ENCODE peak calls at places on chromosome 4, in seven cellular contexts. E, F, W, L, V, M and T are unnamed samples.
A peak's percentile ranks its signal among the peaks of the same experiment; 100 is the strongest.

GRCh38 chr4:1405636-1406415 is 416 bp downstream of the NKX1-1 start:
- DNase-seq in L (no peak), V (no peak), M (no peak), F (no peak), W (no peak), E (no peak), T (no peak)

GRCh38 chr4:75545526-75545925 is 10.3 kb upstream of the ODAPH start:
- DNase-seq in E (no peak), L (peak; percentile 4), F (no peak), M (no peak), W (no peak), V (no peak), T (no peak)

GRCh38 chr4:46196086-46196485 is 72.2 kb upstream of the GABRG1 start:
- DNase-seq in E (no peak), V (no peak), F (no peak), W (no peak), M (no peak), L (no peak), T (no peak)

GRCh38 chr4:82787342-82787741 is 11.3 kb downstream of the SCD5 start:
- DNase-seq in F (no peak), W (no peak), M (no peak), L (no peak), E (no peak), V (no peak), T (no peak)

GRCh38 chr4:98996056-98996941 is 778 bp downstream of the METAP1 start:
- DNase-seq in W (no peak), E (no peak), F (peak; percentile 7), M (peak; percentile 9), V (no peak), L (peak; percentile 61), T (peak; percentile 21)

GRCh38 chr4:90081432-90082195 is 45.6 kb upstream of the CCSER1 start:
- DNase-seq in E (no peak), W (no peak), M (no peak), V (no peak), L (no peak), F (no peak), T (no peak)

GRCh38 chr4:117941611-117942010 is 92.7 kb upstream of the NDST3 start:
- DNase-seq in W (no peak), M (no peak), F (no peak), E (no peak), L (no peak), V (no peak), T (no peak)

GRCh38 chr4:14092741-14093140 is 465.2 kb upstream of the BOD1L1 start:
- DNase-seq in L (no peak), V (no peak), E (no peak), M (no peak), W (no peak), F (no peak), T (no peak)

GRCh38 chr4:109998867-109999303 is 86.2 kb downstream of the EGF start:
- DNase-seq in V (no peak), F (no peak), L (peak; percentile 61), W (no peak), M (peak; percentile 21), E (peak; percentile 16), T (peak; percentile 23)

GRCh38 chr4:185143596-185143969 is 517 bp downstream of the SLC25A4 start:
- DNase-seq in W (no peak), E (no peak), M (no peak), L (peak; percentile 22), V (no peak), F (no peak), T (peak; percentile 46)

GRCh38 chr4:184801781-184802180 is 24.0 kb downstream of the ACSL1 start:
- DNase-seq in W (no peak), E (no peak), L (peak; percentile 68), M (no peak), V (no peak), F (no peak), T (peak; percentile 73)

GRCh38 chr4:128823025-128823661 is 13.6 kb downstream of the JADE1 start:
- DNase-seq in M (no peak), E (no peak), L (no peak), F (no peak), V (no peak), W (peak; percentile 61), T (peak; percentile 82)

GRCh38 chr4:40194602-40195161 is 2.1 kb upstream of the RHOH start:
- DNase-seq in F (no peak), L (no peak), W (no peak), V (peak; percentile 44), M (no peak), E (no peak), T (no peak)

GRCh38 chr4:211033-211511 is 86.8 kb downstream of the ZNF718 start:
- DNase-seq in V (no peak), M (no peak), L (no peak), F (no peak), W (no peak), E (no peak), T (no peak)

GRCh38 chr4:134544303-134544761 is 342.7 kb upstream of the PABPC4L start:
- DNase-seq in M (peak; percentile 82), F (no peak), L (no peak), W (peak; percentile 64), E (peak; percentile 50), V (no peak), T (peak; percentile 79)